ENCODE peak calls at places on chromosomes 13 and 19, in four cellular contexts. H is stimulated activated CD8-positive, alpha-beta memory T cell treated with anti-CD3 and anti-CD28 coated beads, Interleukin-7, amount 100 ng/mL, for 48 hours; N is PC-3; M is stimulated activated CD4-positive, alpha-beta T cell treated with anti-CD3 and anti-CD28 coated beads, Interleukin-4, amount 100 ng/mL, for 24 hours. Z is an unnamed sample.

GRCh38 chr19:47209323-47210179 is 21.4 kb downstream of the BBC3 start:
- DNase-seq in H (no peak), N (no peak), M (no peak), Z (peak; percentile 33)

GRCh38 chr13:53104120-53104519 is 75.5 kb downstream of the OLFM4 start:
- DNase-seq in H (no peak), N (no peak), M (no peak), Z (no peak)

GRCh38 chr19:56099638-56100539 is 21.2 kb downstream of the ZNF787 start:
- DNase-seq in H (no peak), N (no peak), M (no peak), Z (no peak)

GRCh38 chr19:55146648-55147218 is 2.3 kb downstream of the TNNT1 start:
- DNase-seq in H (no peak), N (peak; percentile 84), M (no peak), Z (peak; percentile 54)

GRCh38 chr13:65836066-65836465 is 1394.1 kb downstream of the PCDH9 start:
- DNase-seq in H (no peak), N (no peak), M (no peak), Z (no peak)

GRCh38 chr13:23610966-23611486 is 40.8 kb downstream of the TNFRSF19 start:
- DNase-seq in H (no peak), N (no peak), M (no peak), Z (no peak)

GRCh38 chr13:72648513-72649065 is 78.8 kb downstream of the MZT1 start:
- DNase-seq in H (no peak), N (peak; percentile 6), M (no peak), Z (no peak)

GRCh38 chr13:31056650-31057275 is 104.9 kb downstream of the HSPH1 start:
- DNase-seq in H (no peak), N (no peak), M (no peak), Z (no peak)

GRCh38 chr13:44406617-44407016 is 33.0 kb downstream of the SERP2 start:
- DNase-seq in H (no peak), N (no peak), M (no peak), Z (no peak)

GRCh38 chr19:2207991-2208860 is 27.9 kb downstream of the PLEKHJ1 start:
- DNase-seq in H (no peak), N (no peak), M (no peak), Z (no peak)

GRCh38 chr19:53471916-53472315 is 4.4 kb downstream of the ZNF813 start:
- DNase-seq in H (no peak), N (no peak), M (no peak), Z (no peak)

GRCh38 chr13:31982540-31982939 is 49.0 kb upstream of the FRY start:
- DNase-seq in H (no peak), N (peak; percentile 89), M (no peak), Z (peak; percentile 96)

GRCh38 chr19:16447015-16447384 is 24.8 kb downstream of the EPS15L1 start:
- DNase-seq in H (peak; percentile 42), N (no peak), M (peak; percentile 28), Z (peak; percentile 48)

GRCh38 chr19:49981603-49982593 is 20.9 kb upstream of the SIGLEC11 start:
- DNase-seq in H (no peak), N (no peak), M (no peak), Z (no peak)

GRCh38 chr19:50155520-50156109 is 7.5 kb downstream of the IZUMO2 start:
- DNase-seq in H (no peak), N (no peak), M (no peak), Z (no peak)

GRCh38 chr19:53877361-53877766 is 4.6 kb upstream of the PRKCG start:
- DNase-seq in H (no peak), N (no peak), M (no peak), Z (peak; percentile 30)

GRCh38 chr19:9913237-9914000 is 22.9 kb downstream of the OLFM2 start:
- DNase-seq in H (no peak), N (no peak), M (no peak), Z (no peak)

GRCh38 chr19:41408256-41408655 is 10.6 kb downstream of the BCKDHA start:
- DNase-seq in H (no peak), N (no peak), M (no peak), Z (no peak)

GRCh38 chr13:36193151-36193855 is 21.1 kb downstream of the SOHLH2 start:
- DNase-seq in H (no peak), N (peak; percentile 63), M (no peak), Z (peak; percentile 89)

GRCh38 chr13:114067886-114068722 is 64.3 kb downstream of the RASA3 start:
- DNase-seq in H (peak; percentile 47), N (no peak), M (peak; percentile 49), Z (no peak)

GRCh38 chr13:21365574-21365973 is 93.5 kb downstream of the ZDHHC20 start:
- DNase-seq in H (peak; percentile 5), N (no peak), M (no peak), Z (no peak)

GRCh38 chr19:928471-929259 is 2.8 kb downstream of the ARID3A start:
- DNase-seq in H (no peak), N (no peak), M (no peak), Z (no peak)

GRCh38 chr13:35566340-35566739 is 89.9 kb upstream of the MAB21L1 start:
- DNase-seq in H (no peak), N (no peak), M (no peak), Z (no peak)

GRCh38 chr19:35120492-35120891 is 4.9 kb downstream of the FXYD3 start:
- DNase-seq in H (no peak), N (peak; percentile 88), M (no peak), Z (peak; percentile 52)

GRCh38 chr19:34254552-34255432 is at the start of gene GARRE1:
- DNase-seq in H (peak; percentile 71), N (no peak), M (peak; percentile 85), Z (peak; percentile 68)

GRCh38 chr13:49256841-49257240 is 9.1 kb downstream of the CDADC1 start:
- DNase-seq in H (no peak), N (no peak), M (no peak), Z (no peak)

GRCh38 chr19:50718255-50719118 is 1.1 kb downstream of the SHANK1 start:
- DNase-seq in H (no peak), N (no peak), M (no peak), Z (no peak)

GRCh38 chr19:13053761-13054604 is 48.7 kb downstream of the LYL1 start:
- DNase-seq in H (no peak), N (peak; percentile 99), M (no peak), Z (peak; percentile 99)

Z was measured in M059J.